ENCODE peak calls at places on chromosomes 4 and X, in nine cellular contexts. One of them, this sample, is unnamed.

GRCh38 chr4:26820346-26820745 is 40.3 kb upstream of the STIM2 start:
- DNase-seq in stomach: no peak
- DNase-seq in body of pancreas: no peak
- DNase-seq in A549: no peak
- DNase-seq in Peyer's patch: no peak
- DNase-seq in IMR-90: no peak
- DNase-seq in suprapubic skin: no peak
- DNase-seq in heart left ventricle: no peak
- DNase-seq in HepG2: no peak
- DNase-seq in this sample: no peak

GRCh38 chr4:41258783-41259182 is 2.1 kb downstream of the UCHL1 start:
- DNase-seq in stomach: no peak
- DNase-seq in body of pancreas: no peak
- DNase-seq in A549: peak; percentile 70
- DNase-seq in Peyer's patch: no peak
- DNase-seq in IMR-90: peak; percentile 86
- DNase-seq in suprapubic skin: no peak
- DNase-seq in heart left ventricle: no peak
- DNase-seq in HepG2: peak; percentile 18
- DNase-seq in this sample: no peak

GRCh38 chr4:25320374-25321172 is 8.0 kb downstream of the ZCCHC4 start:
- DNase-seq in stomach: no peak
- DNase-seq in body of pancreas: no peak
- DNase-seq in A549: peak; percentile 17
- DNase-seq in Peyer's patch: no peak
- DNase-seq in IMR-90: peak; percentile 92
- DNase-seq in suprapubic skin: no peak
- DNase-seq in heart left ventricle: no peak
- DNase-seq in HepG2: no peak
- DNase-seq in this sample: no peak

GRCh38 chr4:173135241-173135847 is 33.3 kb upstream of the GALNT7 start:
- DNase-seq in stomach: no peak
- DNase-seq in body of pancreas: no peak
- DNase-seq in A549: peak; percentile 2
- DNase-seq in Peyer's patch: no peak
- DNase-seq in IMR-90: peak; percentile 47
- DNase-seq in suprapubic skin: no peak
- DNase-seq in heart left ventricle: no peak
- DNase-seq in HepG2: no peak
- DNase-seq in this sample: no peak

GRCh38 chrX:19899234-19899788 is 11.9 kb upstream of the SH3KBP1 start:
- DNase-seq in stomach: no peak
- DNase-seq in body of pancreas: no peak
- DNase-seq in A549: no peak
- DNase-seq in Peyer's patch: no peak
- DNase-seq in IMR-90: no peak
- DNase-seq in suprapubic skin: no peak
- DNase-seq in heart left ventricle: no peak
- DNase-seq in HepG2: no peak
- DNase-seq in this sample: no peak

GRCh38 chr4:119138046-119138445 is 2.4 kb downstream of the MYOZ2 start:
- DNase-seq in stomach: no peak
- DNase-seq in body of pancreas: no peak
- DNase-seq in A549: no peak
- DNase-seq in Peyer's patch: no peak
- DNase-seq in IMR-90: peak; percentile 61
- DNase-seq in suprapubic skin: no peak
- DNase-seq in heart left ventricle: no peak
- DNase-seq in HepG2: peak; percentile 23
- DNase-seq in this sample: no peak

GRCh38 chrX:155632424-155633100 is 19.8 kb upstream of the TMLHE start:
- DNase-seq in stomach: no peak
- DNase-seq in body of pancreas: no peak
- DNase-seq in A549: no peak
- DNase-seq in Peyer's patch: no peak
- DNase-seq in IMR-90: peak; percentile 16
- DNase-seq in suprapubic skin: no peak
- DNase-seq in heart left ventricle: no peak
- DNase-seq in HepG2: no peak
- DNase-seq in this sample: no peak

GRCh38 chrX:108165349-108166111 is 74.0 kb downstream of the ATG4A start:
- DNase-seq in stomach: peak; percentile 32
- DNase-seq in body of pancreas: no peak
- DNase-seq in A549: peak; percentile 54
- DNase-seq in Peyer's patch: no peak
- DNase-seq in IMR-90: peak; percentile 51
- DNase-seq in suprapubic skin: no peak
- DNase-seq in heart left ventricle: no peak
- DNase-seq in HepG2: peak; percentile 33
- DNase-seq in this sample: no peak

GRCh38 chr4:56821394-56822263 is at the start of gene SPINK2:
- DNase-seq in stomach: peak; percentile 51
- DNase-seq in body of pancreas: peak; percentile 36
- DNase-seq in A549: peak; percentile 22
- DNase-seq in Peyer's patch: peak; percentile 72
- DNase-seq in IMR-90: no peak
- DNase-seq in suprapubic skin: no peak
- DNase-seq in heart left ventricle: peak; percentile 65
- DNase-seq in HepG2: no peak
- DNase-seq in this sample: peak; percentile 37

GRCh38 chr4:122329876-122330595 is 48.8 kb upstream of the ADAD1 start:
- DNase-seq in stomach: no peak
- DNase-seq in body of pancreas: no peak
- DNase-seq in A549: no peak
- DNase-seq in Peyer's patch: no peak
- DNase-seq in IMR-90: peak; percentile 56
- DNase-seq in suprapubic skin: no peak
- DNase-seq in heart left ventricle: no peak
- DNase-seq in HepG2: no peak
- DNase-seq in this sample: no peak

GRCh38 chrX:81996166-81996565 is 794.3 kb downstream of the SH3BGRL start:
- DNase-seq in stomach: no peak
- DNase-seq in body of pancreas: no peak
- DNase-seq in A549: no peak
- DNase-seq in Peyer's patch: no peak
- DNase-seq in IMR-90: no peak
- DNase-seq in suprapubic skin: no peak
- DNase-seq in heart left ventricle: no peak
- DNase-seq in HepG2: no peak
- DNase-seq in this sample: no peak

GRCh38 chr4:138334346-138335016 is 92.3 kb upstream of the SLC7A11 start:
- DNase-seq in stomach: peak; percentile 27
- DNase-seq in body of pancreas: peak; percentile 53
- DNase-seq in A549: peak; percentile 21
- DNase-seq in Peyer's patch: no peak
- DNase-seq in IMR-90: no peak
- DNase-seq in suprapubic skin: no peak
- DNase-seq in heart left ventricle: no peak
- DNase-seq in HepG2: peak; percentile 45
- DNase-seq in this sample: no peak
- TF ChIP-seq POLR2A in stomach: no peak
- TF ChIP-seq POLR2A in body of pancreas: peak; percentile 62
- TF ChIP-seq POLR2A in A549: no peak
- TF ChIP-seq POLR2A in Peyer's patch: no peak
- TF ChIP-seq POLR2A in IMR-90: no peak
- TF ChIP-seq POLR2A in suprapubic skin: no peak
- TF ChIP-seq POLR2A in heart left ventricle: no peak
- TF ChIP-seq POLR2A in HepG2: no peak
- TF ChIP-seq POLR2A in this sample: no peak

DNA sequence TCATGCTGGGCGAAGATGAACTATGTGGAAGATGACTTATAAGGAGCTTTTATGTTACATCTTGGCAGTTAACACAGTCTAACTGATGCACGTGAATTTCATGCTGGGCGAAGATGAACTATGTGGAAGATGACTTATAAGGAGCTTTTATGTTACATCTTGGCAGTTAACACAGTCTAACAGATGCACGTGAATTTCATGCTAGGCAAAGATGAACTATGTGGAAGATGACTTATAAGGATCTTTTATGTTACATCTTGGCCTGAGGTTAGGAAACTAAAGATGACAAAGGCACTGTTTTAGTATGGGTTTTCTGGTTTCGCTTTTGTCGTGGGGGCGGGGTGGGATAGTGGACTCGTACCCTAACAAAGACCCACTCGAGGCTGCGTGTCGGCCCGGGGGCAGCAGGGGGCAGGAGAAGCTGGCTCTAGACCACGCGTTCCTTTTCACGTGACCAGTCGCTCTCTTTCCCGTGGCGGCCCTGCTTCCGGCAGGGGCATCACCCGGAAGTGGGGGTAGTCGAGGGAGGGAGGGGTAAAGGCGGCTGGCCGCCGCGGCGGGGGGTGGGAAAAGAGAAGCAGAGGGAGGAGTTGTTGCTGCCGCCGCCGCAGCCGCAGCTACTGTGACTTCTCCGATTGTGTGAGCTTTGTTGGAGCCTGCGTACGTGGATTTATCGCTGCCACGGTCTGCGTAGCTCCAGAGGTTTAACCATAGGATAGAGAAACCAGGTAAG is at the start of gene ATP7A:
- DNase-seq in stomach: peak; percentile 88
- DNase-seq in body of pancreas: peak; percentile 89
- DNase-seq in A549: peak; percentile 92
- DNase-seq in Peyer's patch: peak; percentile 86
- DNase-seq in IMR-90: peak; percentile 88
- DNase-seq in suprapubic skin: peak; percentile 94
- DNase-seq in heart left ventricle: peak; percentile 91
- DNase-seq in HepG2: peak; percentile 84
- DNase-seq in this sample: peak; percentile 73
- TF ChIP-seq POLR2A in stomach: no peak
- TF ChIP-seq POLR2A in body of pancreas: peak; percentile 75
- TF ChIP-seq POLR2A in A549: peak; percentile 39
- TF ChIP-seq POLR2A in Peyer's patch: peak; percentile 50
- TF ChIP-seq POLR2A in IMR-90: peak; percentile 76
- TF ChIP-seq POLR2A in suprapubic skin: no peak
- TF ChIP-seq POLR2A in heart left ventricle: no peak
- TF ChIP-seq POLR2A in HepG2: peak; percentile 53
- TF ChIP-seq POLR2A in this sample: peak; percentile 26

GRCh38 chr4:74931386-74931785 is 1.5 kb upstream of the PARM1 start:
- DNase-seq in stomach: no peak
- DNase-seq in body of pancreas: no peak
- DNase-seq in A549: no peak
- DNase-seq in Peyer's patch: no peak
- DNase-seq in IMR-90: no peak
- DNase-seq in suprapubic skin: no peak
- DNase-seq in heart left ventricle: no peak
- DNase-seq in HepG2: no peak
- DNase-seq in this sample: no peak

GRCh38 chr4:74932010-74932409 is 906 bp upstream of the PARM1 start:
- DNase-seq in stomach: no peak
- DNase-seq in body of pancreas: no peak
- DNase-seq in A549: no peak
- DNase-seq in Peyer's patch: no peak
- DNase-seq in IMR-90: no peak
- DNase-seq in suprapubic skin: no peak
- DNase-seq in heart left ventricle: no peak
- DNase-seq in HepG2: no peak
- DNase-seq in this sample: no peak

GRCh38 chr4:74934016-74934821 is 1.3 kb downstream of the PARM1 start:
- DNase-seq in stomach: peak; percentile 45
- DNase-seq in body of pancreas: peak; percentile 66
- DNase-seq in A549: no peak
- DNase-seq in Peyer's patch: peak; percentile 58
- DNase-seq in IMR-90: peak; percentile 14
- DNase-seq in suprapubic skin: no peak
- DNase-seq in heart left ventricle: peak; percentile 59
- DNase-seq in HepG2: no peak
- DNase-seq in this sample: peak; percentile 29

GRCh38 chr4:74933562-74934015 is 673 bp downstream of the PARM1 start:
- DNase-seq in stomach: peak; percentile 28
- DNase-seq in body of pancreas: peak; percentile 53
- DNase-seq in A549: no peak
- DNase-seq in Peyer's patch: peak; percentile 53
- DNase-seq in IMR-90: no peak
- DNase-seq in suprapubic skin: no peak
- DNase-seq in heart left ventricle: peak; percentile 52
- DNase-seq in HepG2: no peak
- DNase-seq in this sample: peak; percentile 18

GRCh38 chr4:74932832-74933561 is at the start of gene PARM1:
- DNase-seq in stomach: peak; percentile 94
- DNase-seq in body of pancreas: peak; percentile 95
- DNase-seq in A549: peak; percentile 72
- DNase-seq in Peyer's patch: peak; percentile 91
- DNase-seq in IMR-90: peak; percentile 61
- DNase-seq in suprapubic skin: peak; percentile 92
- DNase-seq in heart left ventricle: peak; percentile 95
- DNase-seq in HepG2: peak; percentile 59
- DNase-seq in this sample: peak; percentile 61
- TF ChIP-seq POLR2A in stomach: no peak
- TF ChIP-seq POLR2A in body of pancreas: peak; percentile 92
- TF ChIP-seq POLR2A in A549: peak; percentile 19
- TF ChIP-seq POLR2A in Peyer's patch: peak; percentile 48
- TF ChIP-seq POLR2A in IMR-90: no peak
- TF ChIP-seq POLR2A in suprapubic skin: no peak
- TF ChIP-seq POLR2A in heart left ventricle: peak; percentile 26
- TF ChIP-seq POLR2A in HepG2: no peak
- TF ChIP-seq POLR2A in this sample: peak; percentile 75

DNA sequence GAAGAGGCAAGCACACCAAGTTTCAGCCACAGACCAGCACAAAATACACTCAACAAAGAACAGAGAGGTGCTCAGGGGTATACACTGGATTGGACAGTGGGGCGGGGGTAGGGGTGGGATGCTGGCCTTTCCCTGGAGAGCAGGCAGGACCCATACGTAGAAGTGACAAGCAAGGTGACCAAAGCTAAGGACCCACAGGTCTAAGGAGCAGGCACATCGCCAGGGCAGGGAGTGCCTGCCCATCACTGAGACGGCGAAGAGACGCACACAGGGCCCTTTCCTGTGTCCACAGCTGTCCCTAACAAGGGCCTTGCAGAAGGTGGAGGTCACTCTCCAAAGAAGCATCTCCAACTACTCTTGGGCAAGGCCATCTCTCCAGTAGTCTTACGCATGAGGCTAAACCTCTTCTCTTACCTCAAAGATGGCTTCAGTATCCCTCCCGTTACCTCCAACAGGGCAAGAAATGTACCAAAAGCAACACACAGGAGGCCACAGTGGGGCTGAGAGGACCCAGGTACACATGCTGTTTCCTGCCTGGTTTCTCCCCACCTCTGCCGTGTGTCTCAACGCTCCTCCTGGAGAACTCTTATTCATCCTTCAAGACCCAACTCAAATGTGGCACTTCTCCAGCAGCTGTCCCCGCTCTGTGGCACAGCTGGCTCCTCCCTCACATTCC is 6.5 kb downstream of the WDR1 start:
- DNase-seq in stomach: no peak
- DNase-seq in body of pancreas: no peak
- DNase-seq in A549: no peak
- DNase-seq in Peyer's patch: no peak
- DNase-seq in IMR-90: no peak
- DNase-seq in suprapubic skin: no peak
- DNase-seq in heart left ventricle: no peak
- DNase-seq in HepG2: no peak
- DNase-seq in this sample: no peak
- TF ChIP-seq POLR2A in stomach: no peak
- TF ChIP-seq POLR2A in body of pancreas: no peak
- TF ChIP-seq POLR2A in A549: no peak
- TF ChIP-seq POLR2A in Peyer's patch: no peak
- TF ChIP-seq POLR2A in IMR-90: no peak
- TF ChIP-seq POLR2A in suprapubic skin: no peak
- TF ChIP-seq POLR2A in heart left ventricle: no peak
- TF ChIP-seq POLR2A in HepG2: no peak
- TF ChIP-seq POLR2A in this sample: peak; percentile 69

This sample was measured in GM12892.